ENCODE peak calls at places on chromosomes 13 and 19, in four cellular contexts. One of them, this sample, is unnamed.

GRCh38 chr13:110387451-110388140 is 80.5 kb downstream of the COL4A2 start:
- DNase-seq in colonic mucosa: no peak
- DNase-seq in activated naive CD4-positive, alpha-beta T cell treated with Interleukin-2 at 50 U/mL for 16 hours: no peak
- DNase-seq in activated CD4-positive, alpha-beta memory T cell treated with anti-CD3 and anti-CD28 coated beads, Interleukin-2, amount 10 ng/mL, durations not matched to agents 7 days and 5 days: no peak
- DNase-seq in this sample: no peak

GRCh38 chr13:110771194-110771593 is 57.7 kb downstream of the ING1 start:
- DNase-seq in colonic mucosa: no peak
- DNase-seq in activated naive CD4-positive, alpha-beta T cell treated with Interleukin-2 at 50 U/mL for 16 hours: no peak
- DNase-seq in activated CD4-positive, alpha-beta memory T cell treated with anti-CD3 and anti-CD28 coated beads, Interleukin-2, amount 10 ng/mL, durations not matched to agents 7 days and 5 days: no peak
- DNase-seq in this sample: no peak

GRCh38 chr19:53365134-53365898 is at the start of gene ZNF525:
- DNase-seq in colonic mucosa: peak
- DNase-seq in activated naive CD4-positive, alpha-beta T cell treated with Interleukin-2 at 50 U/mL for 16 hours: peak
- DNase-seq in activated CD4-positive, alpha-beta memory T cell treated with anti-CD3 and anti-CD28 coated beads, Interleukin-2, amount 10 ng/mL, durations not matched to agents 7 days and 5 days: peak
- DNase-seq in this sample: peak

GRCh38 chr13:64934569-64935362 is 2295.4 kb downstream of the PCDH9 start:
- DNase-seq in colonic mucosa: no peak
- DNase-seq in activated naive CD4-positive, alpha-beta T cell treated with Interleukin-2 at 50 U/mL for 16 hours: no peak
- DNase-seq in activated CD4-positive, alpha-beta memory T cell treated with anti-CD3 and anti-CD28 coated beads, Interleukin-2, amount 10 ng/mL, durations not matched to agents 7 days and 5 days: no peak
- DNase-seq in this sample: no peak

GRCh38 chr13:77136902-77137420 is 110.0 kb upstream of the FBXL3 start:
- DNase-seq in colonic mucosa: no peak
- DNase-seq in activated naive CD4-positive, alpha-beta T cell treated with Interleukin-2 at 50 U/mL for 16 hours: no peak
- DNase-seq in activated CD4-positive, alpha-beta memory T cell treated with anti-CD3 and anti-CD28 coated beads, Interleukin-2, amount 10 ng/mL, durations not matched to agents 7 days and 5 days: no peak
- DNase-seq in this sample: no peak

GRCh38 chr13:97435794-97436193 is 1.8 kb downstream of the RAP2A start:
- DNase-seq in colonic mucosa: no peak
- DNase-seq in activated naive CD4-positive, alpha-beta T cell treated with Interleukin-2 at 50 U/mL for 16 hours: no peak
- DNase-seq in activated CD4-positive, alpha-beta memory T cell treated with anti-CD3 and anti-CD28 coated beads, Interleukin-2, amount 10 ng/mL, durations not matched to agents 7 days and 5 days: no peak
- DNase-seq in this sample: no peak

GRCh38 chr13:27171244-27171829 is at the start of gene USP12:
- DNase-seq in colonic mucosa: no peak
- DNase-seq in activated naive CD4-positive, alpha-beta T cell treated with Interleukin-2 at 50 U/mL for 16 hours: peak
- DNase-seq in activated CD4-positive, alpha-beta memory T cell treated with anti-CD3 and anti-CD28 coated beads, Interleukin-2, amount 10 ng/mL, durations not matched to agents 7 days and 5 days: no peak
- DNase-seq in this sample: no peak

GRCh38 chr13:80037505-80037888 is 303.4 kb downstream of the SPRY2 start:
- DNase-seq in colonic mucosa: no peak
- DNase-seq in activated naive CD4-positive, alpha-beta T cell treated with Interleukin-2 at 50 U/mL for 16 hours: no peak
- DNase-seq in activated CD4-positive, alpha-beta memory T cell treated with anti-CD3 and anti-CD28 coated beads, Interleukin-2, amount 10 ng/mL, durations not matched to agents 7 days and 5 days: no peak
- DNase-seq in this sample: no peak

GRCh38 chr19:47152205-47152604 is 21.6 kb downstream of the SAE1 start:
- DNase-seq in colonic mucosa: no peak
- DNase-seq in activated naive CD4-positive, alpha-beta T cell treated with Interleukin-2 at 50 U/mL for 16 hours: no peak
- DNase-seq in activated CD4-positive, alpha-beta memory T cell treated with anti-CD3 and anti-CD28 coated beads, Interleukin-2, amount 10 ng/mL, durations not matched to agents 7 days and 5 days: no peak
- DNase-seq in this sample: no peak

GRCh38 chr13:50672025-50672424 is 171.5 kb downstream of the DLEU7 start:
- DNase-seq in colonic mucosa: no peak
- DNase-seq in activated naive CD4-positive, alpha-beta T cell treated with Interleukin-2 at 50 U/mL for 16 hours: no peak
- DNase-seq in activated CD4-positive, alpha-beta memory T cell treated with anti-CD3 and anti-CD28 coated beads, Interleukin-2, amount 10 ng/mL, durations not matched to agents 7 days and 5 days: no peak
- DNase-seq in this sample: peak

GRCh38 chr13:99990045-99990977 is 8.7 kb downstream of the ZIC2 start:
- DNase-seq in colonic mucosa: no peak
- DNase-seq in activated naive CD4-positive, alpha-beta T cell treated with Interleukin-2 at 50 U/mL for 16 hours: no peak
- DNase-seq in activated CD4-positive, alpha-beta memory T cell treated with anti-CD3 and anti-CD28 coated beads, Interleukin-2, amount 10 ng/mL, durations not matched to agents 7 days and 5 days: no peak
- DNase-seq in this sample: no peak

GRCh38 chr19:10805075-10805757 is 30.8 kb downstream of the TMED1 start:
- DNase-seq in colonic mucosa: no peak
- DNase-seq in activated naive CD4-positive, alpha-beta T cell treated with Interleukin-2 at 50 U/mL for 16 hours: no peak
- DNase-seq in activated CD4-positive, alpha-beta memory T cell treated with anti-CD3 and anti-CD28 coated beads, Interleukin-2, amount 10 ng/mL, durations not matched to agents 7 days and 5 days: no peak
- DNase-seq in this sample: peak

GRCh38 chr19:19385900-19386339 is 19.6 kb upstream of the GATAD2A start:
- DNase-seq in colonic mucosa: no peak
- DNase-seq in activated naive CD4-positive, alpha-beta T cell treated with Interleukin-2 at 50 U/mL for 16 hours: peak
- DNase-seq in activated CD4-positive, alpha-beta memory T cell treated with anti-CD3 and anti-CD28 coated beads, Interleukin-2, amount 10 ng/mL, durations not matched to agents 7 days and 5 days: peak
- DNase-seq in this sample: no peak

GRCh38 chr13:84430441-84430840 is 548.2 kb upstream of the SLITRK1 start:
- DNase-seq in colonic mucosa: no peak
- DNase-seq in activated naive CD4-positive, alpha-beta T cell treated with Interleukin-2 at 50 U/mL for 16 hours: no peak
- DNase-seq in activated CD4-positive, alpha-beta memory T cell treated with anti-CD3 and anti-CD28 coated beads, Interleukin-2, amount 10 ng/mL, durations not matched to agents 7 days and 5 days: no peak
- DNase-seq in this sample: no peak

GRCh38 chr19:808176-808741 is 11.0 kb downstream of the PTBP1 start:
- DNase-seq in colonic mucosa: no peak
- DNase-seq in activated naive CD4-positive, alpha-beta T cell treated with Interleukin-2 at 50 U/mL for 16 hours: no peak
- DNase-seq in activated CD4-positive, alpha-beta memory T cell treated with anti-CD3 and anti-CD28 coated beads, Interleukin-2, amount 10 ng/mL, durations not matched to agents 7 days and 5 days: no peak
- DNase-seq in this sample: no peak

GRCh38 chr19:13974073-13974472 is 21.8 kb downstream of the DCAF15 start:
- DNase-seq in colonic mucosa: no peak
- DNase-seq in activated naive CD4-positive, alpha-beta T cell treated with Interleukin-2 at 50 U/mL for 16 hours: peak
- DNase-seq in activated CD4-positive, alpha-beta memory T cell treated with anti-CD3 and anti-CD28 coated beads, Interleukin-2, amount 10 ng/mL, durations not matched to agents 7 days and 5 days: peak
- DNase-seq in this sample: no peak